ENCODE peak calls at places on chromosomes 2 and 18, in nine cellular contexts. One of them, this sample, is unnamed.
A peak's percentile ranks its signal among the peaks of the same experiment; 100 is the strongest.

GRCh38 chr18:21714472-21714871 is 9.9 kb upstream of the ABHD3 start:
- DNase-seq in tibial nerve: no peak
- DNase-seq in HCT116: no peak
- DNase-seq in gastrocnemius medialis: no peak
- DNase-seq in GM12892: no peak
- DNase-seq in lower leg skin: no peak
- DNase-seq in GM12891: no peak
- DNase-seq in heart left ventricle: no peak
- DNase-seq in prostate gland: no peak
- DNase-seq in this sample: no peak

GRCh38 chr18:34803877-34804276 is 93.8 kb downstream of the DTNA start:
- DNase-seq in HCT116: no peak
- DNase-seq in prostate gland: no peak
- DNase-seq in lower leg skin: no peak
- DNase-seq in tibial nerve: no peak
- DNase-seq in gastrocnemius medialis: no peak
- DNase-seq in GM12892: no peak
- DNase-seq in GM12891: no peak
- DNase-seq in heart left ventricle: no peak
- DNase-seq in this sample: no peak

GRCh38 chr2:148670773-148671172 is 26.2 kb downstream of the EPC2 start:
- DNase-seq in heart left ventricle: no peak
- DNase-seq in prostate gland: no peak
- DNase-seq in GM12891: no peak
- DNase-seq in GM12892: no peak
- DNase-seq in lower leg skin: no peak
- DNase-seq in HCT116: no peak
- DNase-seq in tibial nerve: no peak
- DNase-seq in gastrocnemius medialis: no peak
- DNase-seq in this sample: no peak

GRCh38 chr18:33761363-33761762 is 183.3 kb downstream of the ASXL3 start:
- DNase-seq in GM12891: no peak
- DNase-seq in gastrocnemius medialis: no peak
- DNase-seq in lower leg skin: no peak
- DNase-seq in heart left ventricle: peak; percentile 26
- DNase-seq in GM12892: no peak
- DNase-seq in prostate gland: no peak
- DNase-seq in tibial nerve: no peak
- DNase-seq in HCT116: no peak
- DNase-seq in this sample: no peak

GRCh38 chr2:97983134-97983533 is 12.6 kb downstream of the TMEM131 start:
- DNase-seq in GM12891: no peak
- DNase-seq in lower leg skin: no peak
- DNase-seq in GM12892: no peak
- DNase-seq in HCT116: no peak
- DNase-seq in gastrocnemius medialis: no peak
- DNase-seq in tibial nerve: no peak
- DNase-seq in prostate gland: no peak
- DNase-seq in heart left ventricle: no peak
- DNase-seq in this sample: no peak

GRCh38 chr18:37565985-37566478 is 434 bp upstream of the CELF4 start:
- DNase-seq in HCT116: no peak
- DNase-seq in prostate gland: peak; percentile 42
- DNase-seq in heart left ventricle: peak; percentile 58
- DNase-seq in lower leg skin: no peak
- DNase-seq in GM12891: no peak
- DNase-seq in tibial nerve: no peak
- DNase-seq in gastrocnemius medialis: no peak
- DNase-seq in GM12892: no peak
- DNase-seq in this sample: peak; percentile 39

GRCh38 chr2:223815186-223815883 is 22.0 kb downstream of the AP1S3 start:
- DNase-seq in prostate gland: no peak
- DNase-seq in heart left ventricle: no peak
- DNase-seq in lower leg skin: no peak
- DNase-seq in GM12892: no peak
- DNase-seq in gastrocnemius medialis: no peak
- DNase-seq in tibial nerve: no peak
- DNase-seq in GM12891: no peak
- DNase-seq in HCT116: peak; percentile 100
- DNase-seq in this sample: peak; percentile 48

GRCh38 chr2:126970583-126970982 is 71.9 kb downstream of the TEX51 start:
- DNase-seq in tibial nerve: no peak
- DNase-seq in gastrocnemius medialis: no peak
- DNase-seq in lower leg skin: no peak
- DNase-seq in GM12892: no peak
- DNase-seq in GM12891: no peak
- DNase-seq in prostate gland: no peak
- DNase-seq in HCT116: no peak
- DNase-seq in heart left ventricle: no peak
- DNase-seq in this sample: no peak

GRCh38 chr2:159209341-159210306 is 76.9 kb downstream of the WDSUB1 start:
- DNase-seq in GM12891: no peak
- DNase-seq in gastrocnemius medialis: no peak
- DNase-seq in heart left ventricle: no peak
- DNase-seq in tibial nerve: no peak
- DNase-seq in GM12892: no peak
- DNase-seq in lower leg skin: no peak
- DNase-seq in prostate gland: no peak
- DNase-seq in HCT116: no peak
- DNase-seq in this sample: no peak

GRCh38 chr2:8617048-8617447 is 64.8 kb upstream of the ID2 start:
- DNase-seq in GM12891: no peak
- DNase-seq in lower leg skin: no peak
- DNase-seq in GM12892: no peak
- DNase-seq in prostate gland: no peak
- DNase-seq in gastrocnemius medialis: no peak
- DNase-seq in HCT116: no peak
- DNase-seq in heart left ventricle: no peak
- DNase-seq in tibial nerve: no peak
- DNase-seq in this sample: no peak

GRCh38 chr2:170651603-170652002 is 63.5 kb upstream of the SP5 start:
- DNase-seq in GM12891: no peak
- DNase-seq in lower leg skin: no peak
- DNase-seq in tibial nerve: no peak
- DNase-seq in HCT116: no peak
- DNase-seq in heart left ventricle: no peak
- DNase-seq in gastrocnemius medialis: no peak
- DNase-seq in prostate gland: no peak
- DNase-seq in GM12892: no peak
- DNase-seq in this sample: no peak

GRCh38 chr2:10136187-10136934 is 13.8 kb downstream of the RRM2 start:
- DNase-seq in lower leg skin: no peak
- DNase-seq in prostate gland: no peak
- DNase-seq in GM12892: no peak
- DNase-seq in GM12891: no peak
- DNase-seq in gastrocnemius medialis: no peak
- DNase-seq in tibial nerve: no peak
- DNase-seq in heart left ventricle: no peak
- DNase-seq in HCT116: no peak
- DNase-seq in this sample: no peak

GRCh38 chr18:10461989-10462388 is 7.6 kb downstream of the APCDD1 start:
- DNase-seq in tibial nerve: no peak
- DNase-seq in lower leg skin: no peak
- DNase-seq in prostate gland: no peak
- DNase-seq in GM12891: no peak
- DNase-seq in gastrocnemius medialis: no peak
- DNase-seq in heart left ventricle: no peak
- DNase-seq in GM12892: no peak
- DNase-seq in HCT116: no peak
- DNase-seq in this sample: no peak

GRCh38 chr2:236742936-236743622 is 173.5 kb downstream of the ACKR3 start:
- DNase-seq in gastrocnemius medialis: no peak
- DNase-seq in GM12892: no peak
- DNase-seq in prostate gland: no peak
- DNase-seq in HCT116: no peak
- DNase-seq in lower leg skin: no peak
- DNase-seq in heart left ventricle: no peak
- DNase-seq in GM12891: no peak
- DNase-seq in tibial nerve: no peak
- DNase-seq in this sample: no peak

DNA sequence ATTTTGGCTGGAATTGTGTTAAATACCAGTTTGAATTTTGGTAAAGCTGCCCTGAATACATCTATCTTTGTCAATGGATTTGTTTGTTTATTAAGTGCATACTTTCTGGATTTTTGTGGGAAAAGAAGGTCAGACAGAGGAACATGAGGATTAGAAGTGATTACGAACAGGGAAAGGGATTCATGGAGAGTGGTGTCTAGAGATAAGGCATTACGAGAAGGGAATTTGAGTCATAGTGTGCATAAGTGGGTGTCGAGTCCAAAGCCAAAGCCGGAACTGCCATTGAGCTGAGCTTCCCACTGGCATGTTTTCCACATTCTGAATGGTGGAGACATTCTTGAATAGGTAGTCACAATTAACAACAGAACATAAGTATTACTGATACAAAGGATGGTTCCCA is 68.9 kb upstream of the EFEMP1 start:
- DNase-seq in gastrocnemius medialis: no peak
- DNase-seq in prostate gland: peak; percentile 4
- DNase-seq in lower leg skin: peak; percentile 19
- DNase-seq in HCT116: no peak
- DNase-seq in GM12892: no peak
- DNase-seq in tibial nerve: no peak
- DNase-seq in heart left ventricle: peak; percentile 48
- DNase-seq in GM12891: no peak
- DNase-seq in this sample: peak; percentile 27
- TF ChIP-seq POLR2A in gastrocnemius medialis: no peak
- TF ChIP-seq POLR2A in prostate gland: no peak
- TF ChIP-seq POLR2A in lower leg skin: no peak
- TF ChIP-seq POLR2A in HCT116: no peak
- TF ChIP-seq POLR2A in GM12892: no peak
- TF ChIP-seq POLR2A in tibial nerve: no peak
- TF ChIP-seq POLR2A in heart left ventricle: no peak
- TF ChIP-seq POLR2A in GM12891: no peak
- TF ChIP-seq POLR2A in this sample: no peak

DNA sequence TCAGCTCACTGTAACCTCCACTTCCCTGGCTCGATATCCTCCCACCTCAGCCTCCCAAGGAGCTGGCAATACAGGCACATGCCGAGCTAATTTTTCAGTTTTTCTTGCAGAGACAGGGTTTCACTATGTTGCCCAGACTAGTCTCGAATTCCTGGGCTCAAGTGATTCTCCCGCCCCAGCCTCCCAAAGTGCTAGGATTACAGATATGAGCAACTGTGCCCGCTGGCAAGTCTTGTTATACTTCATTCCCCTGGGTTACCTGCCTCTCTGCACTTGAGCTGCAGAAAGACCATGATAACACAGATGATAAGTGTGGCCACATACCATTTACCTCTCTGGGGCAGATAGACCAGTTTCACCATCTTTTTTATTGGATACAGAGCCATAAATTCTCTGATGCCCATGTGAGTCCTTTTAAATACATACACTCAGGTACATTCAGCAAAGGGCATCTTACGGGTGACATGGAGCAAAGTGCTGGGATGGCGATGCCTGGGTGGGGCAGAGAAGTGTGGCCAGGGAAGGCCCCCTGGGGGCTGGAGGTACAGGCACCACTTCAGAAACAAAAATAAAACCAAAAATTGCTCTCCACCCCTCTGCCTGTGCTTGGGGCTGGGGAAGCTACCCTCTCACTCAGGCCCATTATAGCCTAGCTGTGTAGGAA is 20.4 kb downstream of the CCT7 start:
- DNase-seq in heart left ventricle: no peak
- DNase-seq in GM12892: no peak
- DNase-seq in lower leg skin: no peak
- DNase-seq in gastrocnemius medialis: no peak
- DNase-seq in tibial nerve: no peak
- DNase-seq in GM12891: no peak
- DNase-seq in prostate gland: peak; percentile 37
- DNase-seq in HCT116: no peak
- DNase-seq in this sample: no peak
- TF ChIP-seq POLR2A in heart left ventricle: no peak
- TF ChIP-seq POLR2A in GM12892: no peak
- TF ChIP-seq POLR2A in lower leg skin: no peak
- TF ChIP-seq POLR2A in gastrocnemius medialis: no peak
- TF ChIP-seq POLR2A in tibial nerve: no peak
- TF ChIP-seq POLR2A in GM12891: no peak
- TF ChIP-seq POLR2A in prostate gland: no peak
- TF ChIP-seq POLR2A in HCT116: peak; percentile 34
- TF ChIP-seq POLR2A in this sample: no peak

GRCh38 chr2:160459543-160460332 is 33.9 kb downstream of the RBMS1 start:
- DNase-seq in gastrocnemius medialis: no peak
- DNase-seq in lower leg skin: no peak
- DNase-seq in GM12891: no peak
- DNase-seq in tibial nerve: no peak
- DNase-seq in GM12892: no peak
- DNase-seq in heart left ventricle: no peak
- DNase-seq in HCT116: no peak
- DNase-seq in prostate gland: no peak
- DNase-seq in this sample: no peak
- TF ChIP-seq POLR2A in gastrocnemius medialis: no peak
- TF ChIP-seq POLR2A in lower leg skin: no peak
- TF ChIP-seq POLR2A in GM12891: no peak
- TF ChIP-seq POLR2A in tibial nerve: no peak
- TF ChIP-seq POLR2A in GM12892: no peak
- TF ChIP-seq POLR2A in heart left ventricle: no peak
- TF ChIP-seq POLR2A in HCT116: no peak
- TF ChIP-seq POLR2A in prostate gland: no peak
- TF ChIP-seq POLR2A in this sample: no peak

GRCh38 chr2:37192551-37192950 is 3.7 kb upstream of the CEBPZOS start:
- DNase-seq in gastrocnemius medialis: no peak
- DNase-seq in lower leg skin: no peak
- DNase-seq in heart left ventricle: no peak
- DNase-seq in prostate gland: no peak
- DNase-seq in GM12891: no peak
- DNase-seq in tibial nerve: no peak
- DNase-seq in HCT116: no peak
- DNase-seq in GM12892: no peak
- DNase-seq in this sample: no peak

GRCh38 chr2:37201208-37201607 is 4.9 kb downstream of the CEBPZOS start:
- DNase-seq in prostate gland: no peak
- DNase-seq in GM12891: no peak
- DNase-seq in gastrocnemius medialis: no peak
- DNase-seq in heart left ventricle: no peak
- DNase-seq in GM12892: no peak
- DNase-seq in tibial nerve: no peak
- DNase-seq in HCT116: no peak
- DNase-seq in lower leg skin: no peak
- DNase-seq in this sample: no peak

GRCh38 chr2:37198681-37199065 is 2.4 kb downstream of the CEBPZOS start:
- DNase-seq in lower leg skin: no peak
- DNase-seq in GM12892: no peak
- DNase-seq in GM12891: no peak
- DNase-seq in gastrocnemius medialis: no peak
- DNase-seq in HCT116: no peak
- DNase-seq in heart left ventricle: no peak
- DNase-seq in tibial nerve: no peak
- DNase-seq in prostate gland: no peak
- DNase-seq in this sample: no peak

GRCh38 chr2:37191747-37192146 is 3.3 kb upstream of the SULT6B1 start:
- DNase-seq in HCT116: no peak
- DNase-seq in GM12891: no peak
- DNase-seq in GM12892: no peak
- DNase-seq in prostate gland: no peak
- DNase-seq in gastrocnemius medialis: no peak
- DNase-seq in tibial nerve: no peak
- DNase-seq in lower leg skin: no peak
- DNase-seq in heart left ventricle: no peak
- DNase-seq in this sample: no peak

GRCh38 chr2:37196320-37197195 is at the start of gene CEBPZOS:
- DNase-seq in tibial nerve: peak; percentile 69
- DNase-seq in GM12891: peak; percentile 68
- DNase-seq in prostate gland: peak; percentile 78
- DNase-seq in GM12892: peak; percentile 70
- DNase-seq in lower leg skin: peak; percentile 79
- DNase-seq in heart left ventricle: peak; percentile 83
- DNase-seq in HCT116: peak; percentile 62
- DNase-seq in gastrocnemius medialis: peak; percentile 63
- DNase-seq in this sample: peak; percentile 56
- TF ChIP-seq POLR2A in tibial nerve: peak; percentile 77
- TF ChIP-seq POLR2A in GM12891: peak; percentile 84
- TF ChIP-seq POLR2A in prostate gland: peak; percentile 88
- TF ChIP-seq POLR2A in GM12892: peak; percentile 82
- TF ChIP-seq POLR2A in lower leg skin: no peak
- TF ChIP-seq POLR2A in heart left ventricle: peak; percentile 35
- TF ChIP-seq POLR2A in HCT116: peak; percentile 69
- TF ChIP-seq POLR2A in gastrocnemius medialis: peak; percentile 76
- TF ChIP-seq POLR2A in this sample: peak; percentile 84

This sample was measured in H54.